ENCODE peak calls at places on chromosomes 2 and 18, in ten cellular contexts. M is tibial artery, U is ovary, Y is uterus, G is left ventricle myocardium inferior, W is right lobe of liver, B is MM.1S, L is psoas muscle, A is brain microvascular endothelial cell, Z is K562. Q is an unnamed sample.

GRCh38 chr18:3257627-3258120 is 4.3 kb upstream of the MYL12B start:
- DNase-seq in M (no peak), U (no peak), Y (no peak), G (no peak), W (no peak), B (no peak), L (no peak), A (no peak), Z (no peak), Q (no peak)

GRCh38 chr2:188975497-188976102 is 1.4 kb downstream of the COL3A1 start:
- DNase-seq in M (peak; percentile 74), U (peak; percentile 59), Y (peak; percentile 54), G (no peak), W (no peak), B (no peak), L (no peak), A (peak; percentile 88), Z (no peak), Q (no peak)

GRCh38 chr2:61759718-61760117 is 94.1 kb downstream of the FAM161A start:
- DNase-seq in M (no peak), U (no peak), Y (no peak), G (no peak), W (no peak), B (no peak), L (no peak), A (peak; percentile 49), Z (no peak), Q (no peak)

GRCh38 chr2:120678926-120679325 is 56.7 kb upstream of the GLI2 start:
- DNase-seq in M (peak; percentile 61), U (no peak), Y (no peak), G (no peak), W (no peak), B (no peak), L (no peak), A (no peak), Z (no peak), Q (no peak)

GRCh38 chr2:100752628-100753333 is 67.2 kb upstream of the NPAS2 start:
- DNase-seq in M (no peak), U (no peak), Y (no peak), G (no peak), W (no peak), B (no peak), L (no peak), A (peak; percentile 72), Z (no peak), Q (no peak)

GRCh38 chr2:64950226-64951160 is 38.7 kb upstream of the SLC1A4 start:
- DNase-seq in M (no peak), U (no peak), Y (no peak), G (no peak), W (no peak), B (peak; percentile 74), L (no peak), A (no peak), Z (no peak), Q (no peak)

GRCh38 chr18:58687871-58688308 is 16.6 kb downstream of the MALT1 start:
- DNase-seq in M (no peak), U (no peak), Y (no peak), G (no peak), W (no peak), B (no peak), L (no peak), A (no peak), Z (no peak), Q (no peak)

GRCh38 chr2:106959975-106960632 is 74.1 kb upstream of the ST6GAL2 start:
- DNase-seq in M (no peak), U (no peak), Y (no peak), G (no peak), W (no peak), B (no peak), L (no peak), A (peak; percentile 59), Z (no peak), Q (no peak)

GRCh38 chr18:36899289-36899688 is 70.4 kb downstream of the KIAA1328 start:
- DNase-seq in M (no peak), U (no peak), Y (no peak), G (no peak), W (no peak), B (peak; percentile 65), L (no peak), A (no peak), Z (peak; percentile 48), Q (no peak)

GRCh38 chr2:74328573-74328972 is 14.6 kb downstream of the SLC4A5 start:
- DNase-seq in M (no peak), U (no peak), Y (no peak), G (no peak), W (no peak), B (peak; percentile 20), L (no peak), A (no peak), Z (no peak), Q (no peak)

GRCh38 chr2:74333896-74334586 is 9.2 kb downstream of the SLC4A5 start:
- DNase-seq in M (no peak), U (no peak), Y (no peak), G (no peak), W (no peak), B (no peak), L (no peak), A (no peak), Z (no peak), Q (no peak)

GRCh38 chr2:74334931-74335333 is 8.3 kb downstream of the SLC4A5 start:
- DNase-seq in M (peak; percentile 83), U (peak; percentile 81), Y (peak; percentile 74), G (peak; percentile 74), W (peak; percentile 71), B (peak; percentile 51), L (peak; percentile 84), A (peak; percentile 70), Z (peak; percentile 72), Q (peak; percentile 88)

GRCh38 chr2:74332550-74333174 is 10.6 kb downstream of the SLC4A5 start:
- DNase-seq in M (no peak), U (no peak), Y (no peak), G (no peak), W (no peak), B (no peak), L (no peak), A (no peak), Z (no peak), Q (no peak)

DNA sequence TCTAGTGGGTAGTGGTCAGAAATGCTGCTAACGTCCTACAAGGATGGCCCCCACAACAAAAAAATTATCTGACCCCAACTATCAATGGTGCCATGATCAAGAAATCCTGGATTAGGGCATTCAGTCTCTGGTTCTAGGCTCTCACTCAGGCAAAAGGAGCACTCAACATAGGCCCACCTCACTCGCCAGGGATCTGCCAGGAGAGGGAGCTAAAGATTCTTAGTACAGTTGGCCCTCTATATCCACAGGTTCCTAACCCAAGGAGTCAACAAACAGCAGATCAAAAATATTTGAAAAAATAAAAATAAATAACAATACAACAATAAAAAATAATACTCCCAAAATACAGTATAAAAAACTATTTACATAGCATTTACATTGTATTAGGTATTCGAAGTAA is 10.0 kb downstream of the SLC4A5 start:
- DNase-seq in M (no peak), U (no peak), Y (no peak), G (no peak), W (peak; percentile 22), B (peak; percentile 11), L (no peak), A (peak; percentile 52), Z (no peak), Q (peak; percentile 68)
- TF ChIP-seq CTCF in M (no peak), U (no peak), Y (no peak), G (peak; percentile 50), W (peak; percentile 38), B (peak; percentile 30), L (no peak), A (peak; percentile 76), Z (peak; percentile 58), Q (peak; percentile 77)

GRCh38 chr2:1686784-1687105 is 57.6 kb downstream of the PXDN start:
- DNase-seq in M (no peak), U (no peak), Y (no peak), G (no peak), W (no peak), B (no peak), L (peak; percentile 82), A (peak; percentile 79), Z (no peak), Q (no peak)

GRCh38 chr2:1687254-1687653 is 57.1 kb downstream of the PXDN start:
- DNase-seq in M (no peak), U (no peak), Y (no peak), G (no peak), W (no peak), B (no peak), L (no peak), A (no peak), Z (no peak), Q (no peak)

GRCh38 chr2:1685078-1685956 is 59.0 kb downstream of the PXDN start:
- DNase-seq in M (no peak), U (no peak), Y (no peak), G (no peak), W (no peak), B (no peak), L (peak; percentile 48), A (no peak), Z (no peak), Q (no peak)

GRCh38 chr2:1688161-1688560 is 56.2 kb downstream of the PXDN start:
- DNase-seq in M (no peak), U (no peak), Y (no peak), G (no peak), W (no peak), B (no peak), L (no peak), A (no peak), Z (no peak), Q (no peak)

GRCh38 chr2:1685957-1686783 is 58.1 kb downstream of the PXDN start:
- DNase-seq in M (no peak), U (no peak), Y (no peak), G (no peak), W (no peak), B (no peak), L (no peak), A (peak; percentile 49), Z (no peak), Q (no peak)
- H3K27ac ChIP-seq in M (no peak overlapping the region), U (no peak overlapping the region), Y (no peak overlapping the region), G (no peak overlapping the region), W (no peak overlapping the region), B (no peak overlapping the region), L (peak overlapping the region; percentile 23), A (peak overlapping the region; percentile 54), Z (no peak overlapping the region), Q (no peak overlapping the region)

GRCh38 chr2:150483532-150483931 is 3.9 kb downstream of the RND3 start:
- DNase-seq in M (no peak), U (no peak), Y (no peak), G (no peak), W (no peak), B (no peak), L (no peak), A (no peak), Z (no peak), Q (no peak)
- H3K4me3 ChIP-seq in M (no peak overlapping the region), U (no peak overlapping the region), Y (no peak overlapping the region), G (peak overlapping the region; percentile 84), W (peak overlapping the region; percentile 85), B (no peak overlapping the region), L (no peak overlapping the region), A (no peak overlapping the region), Z (no peak overlapping the region), Q (no peak overlapping the region)

DNA sequence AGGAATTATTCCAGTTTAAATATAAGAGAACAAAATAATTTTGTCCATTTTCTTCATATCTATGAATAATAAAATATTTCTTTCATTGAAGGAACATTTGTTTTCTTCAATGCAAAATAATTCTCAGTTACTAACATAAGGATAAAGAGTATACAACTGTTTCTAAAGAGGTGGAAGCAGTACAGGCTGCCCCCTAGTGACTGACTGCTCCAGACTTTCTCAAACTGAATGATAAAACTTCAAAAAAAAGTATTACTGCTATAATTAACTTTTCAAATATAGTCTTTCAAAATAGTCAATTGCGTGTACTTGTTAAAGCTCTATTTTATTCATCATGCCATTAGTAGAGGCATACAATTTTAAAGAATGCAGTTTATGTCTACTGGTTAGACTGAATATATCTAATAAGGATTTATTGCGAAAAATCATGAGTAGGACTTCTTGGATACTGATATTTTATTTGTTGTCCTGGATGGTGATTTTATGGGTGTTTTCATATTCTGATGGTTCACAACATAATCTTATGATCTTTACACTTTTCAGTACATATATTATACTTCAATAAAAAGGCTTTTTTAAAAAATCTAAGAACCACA is 100.1 kb downstream of the WDPCP start:
- DNase-seq in M (no peak), U (peak; percentile 43), Y (no peak), G (no peak), W (no peak), B (peak; percentile 26), L (no peak), A (peak; percentile 39), Z (peak; percentile 9), Q (peak; percentile 21)
- TF ChIP-seq CTCF in M (peak; percentile 26), U (no peak), Y (peak; percentile 20), G (peak; percentile 74), W (peak; percentile 77), B (peak; percentile 58), L (peak; percentile 51), A (peak; percentile 86), Z (peak; percentile 46), Q (peak; percentile 47)

Q was measured in WERI-Rb-1.